ENCODE peak calls at places on chromosomes 16 and 17, in four cellular contexts. E is psoas muscle, A is HL-60, R is A549. P is an unnamed sample.

GRCh38 chr17:39742126-39742855 is 4.6 kb downstream of the GRB7 start:
- DNase-seq in E (peak), A (no peak), R (no peak), P (no peak)

GRCh38 chr16:27070776-27071175 is 4.0 kb downstream of the C16orf82 start:
- DNase-seq in E (no peak), A (no peak), R (no peak), P (no peak)

GRCh38 chr16:64092284-64092683 is 1029.6 kb downstream of the CDH11 start:
- DNase-seq in E (no peak), A (no peak), R (no peak), P (no peak)

GRCh38 chr16:56771558-56772279 is 41.8 kb downstream of the NUP93 start:
- DNase-seq in E (no peak), A (no peak), R (no peak), P (no peak)

GRCh38 chr17:4719684-4720221 is 9.3 kb downstream of the ARRB2 start:
- DNase-seq in E (no peak), A (no peak), R (peak), P (peak)

GRCh38 chr16:1794221-1794871 is 841 bp upstream of the IGFALS start:
- DNase-seq in E (no peak), A (no peak), R (no peak), P (no peak)

GRCh38 chr17:83203073-83203471 is 123.7 kb downstream of the METRNL start:
- DNase-seq in E (peak), A (peak), R (no peak), P (peak)

GRCh38 chr17:59161477-59161876 is 5.9 kb downstream of the PRR11 start:
- DNase-seq in E (no peak), A (no peak), R (no peak), P (no peak)

GRCh38 chr16:57530531-57531252 is 5.7 kb downstream of the CCDC102A start:
- DNase-seq in E (peak), A (peak), R (no peak), P (no peak)

GRCh38 chr17:40606548-40607353 is 40.9 kb downstream of the SMARCE1 start:
- DNase-seq in E (no peak), A (no peak), R (no peak), P (no peak)

GRCh38 chr16:24737916-24738594 is 8.6 kb downstream of the TNRC6A start:
- DNase-seq in E (no peak), A (no peak), R (no peak), P (no peak)

GRCh38 chr17:76714822-76715461 is 4.2 kb upstream of the MXRA7 start:
- DNase-seq in E (peak), A (no peak), R (no peak), P (peak)

GRCh38 chr16:68760671-68761275 is 23.7 kb downstream of the CDH1 start:
- DNase-seq in E (no peak), A (no peak), R (peak), P (no peak)

GRCh38 chr16:89560413-89561194 is at the start of gene RPL13:
- DNase-seq in E (peak), A (peak), R (peak), P (peak)

GRCh38 chr17:28188841-28189263 is 130.1 kb upstream of the TMEM97 start:
- DNase-seq in E (no peak), A (no peak), R (no peak), P (no peak)

GRCh38 chr16:80125677-80126076 is 415.1 kb upstream of the DYNLRB2 start:
- DNase-seq in E (peak), A (no peak), R (no peak), P (no peak)

GRCh38 chr16:89130448-89130847 is 36.8 kb downstream of the ACSF3 start:
- DNase-seq in E (no peak), A (no peak), R (no peak), P (no peak)

GRCh38 chr17:69539274-69539673 is 124.8 kb downstream of the MAP2K6 start:
- DNase-seq in E (no peak), A (no peak), R (no peak), P (no peak)

GRCh38 chr17:2688351-2689342 is 22.9 kb downstream of the CLUH start:
- DNase-seq in E (peak), A (no peak), R (no peak), P (peak)

GRCh38 chr17:30324723-30325122 is 9.1 kb downstream of the TMIGD1 start:
- DNase-seq in E (no peak), A (no peak), R (no peak), P (no peak)

GRCh38 chr17:45948498-45948880 is 50.6 kb upstream of the STH start:
- DNase-seq in E (no peak), A (no peak), R (no peak), P (no peak)

GRCh38 chr16:800834-801488 is 427 bp upstream of the GNG13 start:
- DNase-seq in E (no peak), A (no peak), R (no peak), P (no peak)

GRCh38 chr17:3890082-3890892 is 2.6 kb downstream of the CAMKK1 start:
- DNase-seq in E (peak), A (no peak), R (peak), P (peak)

GRCh38 chr17:44257815-44258750 is 9.9 kb downstream of the SLC4A1 start:
- DNase-seq in E (no peak), A (no peak), R (no peak), P (no peak)

GRCh38 chr17:63696381-63696961 is 3.5 kb downstream of the LIMD2 start:
- DNase-seq in E (no peak), A (no peak), R (peak), P (no peak)

GRCh38 chr17:61200349-61200735 is 199.3 kb upstream of the TBX2 start:
- DNase-seq in E (no peak), A (no peak), R (no peak), P (no peak)

GRCh38 chr16:77212736-77213541 is 13.7 kb downstream of the SYCE1L start:
- DNase-seq in E (peak), A (no peak), R (peak), P (peak)

GRCh38 chr16:9372934-9373890 is 281.8 kb downstream of the HAPSTR1 start:
- DNase-seq in E (no peak), A (no peak), R (no peak), P (no peak)

GRCh38 chr17:79400989-79401703 is 209.7 kb downstream of the RBFOX3 start:
- DNase-seq in E (peak), A (peak), R (peak), P (peak)
- H3K4me3 ChIP-seq in E (peak), A (no peak), R (peak), P (peak)

DNA sequence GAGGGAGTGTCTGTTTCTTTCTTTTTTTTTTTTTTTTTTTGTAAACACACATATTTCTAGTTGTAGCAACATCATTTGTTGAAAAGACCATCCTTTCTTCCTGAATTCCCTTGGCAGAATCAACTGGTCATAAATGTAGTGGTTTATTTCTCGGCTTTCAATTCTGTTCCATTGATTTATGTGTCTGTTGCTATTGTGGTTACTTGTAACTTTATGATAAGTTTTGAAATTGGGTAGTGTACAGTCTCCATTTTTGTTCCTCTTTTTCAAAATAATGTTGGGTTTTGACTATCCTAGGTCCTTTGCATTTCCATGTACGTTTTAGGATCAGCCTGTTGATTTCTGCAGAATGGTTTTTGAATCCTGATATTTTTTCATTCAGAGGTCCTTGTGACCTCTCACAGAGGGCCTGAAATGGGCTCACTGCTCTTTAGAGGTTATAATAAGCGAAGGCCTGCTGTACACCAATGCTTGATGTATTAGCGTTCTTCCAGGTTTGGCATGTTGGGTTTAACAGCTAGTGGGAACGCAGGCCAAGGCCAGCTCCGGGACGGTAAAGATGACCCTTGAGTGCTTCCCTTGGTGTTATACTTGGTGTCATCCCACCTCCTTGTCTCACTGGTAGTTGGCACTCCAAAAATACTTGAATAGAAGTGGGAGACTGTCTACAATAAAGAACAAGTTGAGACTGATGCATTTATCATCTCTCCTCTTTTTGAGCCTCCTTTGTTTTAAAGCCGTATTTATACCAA is 43.8 kb downstream of the ZNRF1 start:
- DNase-seq in E (no peak), A (no peak), R (no peak), P (no peak)
- H3K27ac ChIP-seq in E (peak), A (peak), R (no peak), P (no peak)

GRCh38 chr17:48477235-48477634 is 47.2 kb upstream of the SKAP1 start:
- DNase-seq in E (no peak), A (no peak), R (no peak), P (no peak)

GRCh38 chr17:48483004-48483403 is 47.8 kb downstream of the HOXB1 start:
- DNase-seq in E (no peak), A (no peak), R (no peak), P (no peak)

GRCh38 chr17:48483471-48484131 is 47.2 kb downstream of the HOXB1 start:
- DNase-seq in E (no peak), A (peak), R (no peak), P (no peak)

GRCh38 chr17:48479014-48479402 is 49.0 kb upstream of the SKAP1 start:
- DNase-seq in E (no peak), A (no peak), R (no peak), P (no peak)

GRCh38 chr17:48478224-48479013 is 48.4 kb upstream of the SKAP1 start:
- DNase-seq in E (no peak), A (peak), R (no peak), P (no peak)
- TF ChIP-seq CTCF in E (no peak), A (no peak), R (no peak), P (no peak)

GRCh38 chr17:51257150-51258081 is 2.4 kb downstream of the MBTD1 start:
- DNase-seq in E (no peak), A (no peak), R (no peak), P (no peak)
- H3K4me3 ChIP-seq in E (peak), A (peak), R (no peak), P (no peak)

GRCh38 chr16:48605518-48606110 is 4.4 kb downstream of the N4BP1 start:
- DNase-seq in E (peak), A (no peak), R (no peak), P (no peak)
- H3K27ac ChIP-seq in E (no peak), A (no peak), R (no peak), P (no peak)

GRCh38 chr16:86351041-86351784 is 159.1 kb upstream of the FOXF1 start:
- DNase-seq in E (no peak), A (no peak), R (no peak), P (no peak)

GRCh38 chr16:86347916-86348555 is 162.3 kb upstream of the FOXF1 start:
- DNase-seq in E (no peak), A (no peak), R (no peak), P (no peak)

GRCh38 chr16:86347090-86347489 is 163.2 kb upstream of the FOXF1 start:
- DNase-seq in E (no peak), A (no peak), R (no peak), P (no peak)

GRCh38 chr16:86350289-86350688 is 160.0 kb upstream of the FOXF1 start:
- DNase-seq in E (no peak), A (no peak), R (no peak), P (no peak)

DNA sequence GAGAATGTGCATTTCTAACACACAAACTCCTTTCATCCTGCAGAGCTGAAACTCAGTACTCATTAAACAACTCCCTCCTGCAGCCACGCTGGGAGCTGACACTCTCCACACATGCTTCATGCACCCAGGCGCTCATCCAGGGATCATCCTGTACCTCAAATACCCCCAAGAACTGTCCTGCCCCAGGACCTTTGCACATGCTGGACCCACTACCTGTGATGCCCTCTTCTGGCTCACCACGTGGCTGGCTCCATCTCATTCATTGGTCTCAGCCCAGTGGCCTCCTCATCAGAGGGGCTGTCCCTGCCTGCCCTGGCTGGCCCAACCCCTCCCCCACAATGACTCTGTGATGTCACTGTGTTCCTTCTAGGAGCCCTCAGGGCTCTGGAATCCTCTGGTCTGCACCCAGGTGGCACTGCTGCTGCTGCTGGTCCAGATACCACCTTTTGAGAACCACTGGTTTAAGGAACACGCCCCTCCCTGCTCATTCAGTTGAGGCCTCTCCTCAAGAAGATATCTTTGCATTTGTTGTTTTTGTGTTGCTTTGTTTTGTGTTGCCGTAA is 160.9 kb upstream of the FOXF1 start:
- DNase-seq in E (no peak), A (no peak), R (no peak), P (no peak)
- TF ChIP-seq CTCF in E (no peak), A (no peak), R (no peak), P (no peak)

GRCh38 chr16:51556694-51557327 is 405.7 kb upstream of the SALL1 start:
- DNase-seq in E (no peak), A (no peak), R (peak), P (peak)
- H3K4me3 ChIP-seq in E (no peak), A (no peak), R (peak), P (no peak)

GRCh38 chr17:48718781-48719641 is 3.3 kb downstream of the PRAC1 start:
- DNase-seq in E (no peak), A (no peak), R (no peak), P (no peak)
- H3K27ac ChIP-seq in E (no peak), A (no peak), R (no peak), P (no peak)

P was measured in ovary.